ENCODE peak calls at places on chromosomes 3 and 15, in six cellular contexts. T is neuronal stem cell, O is mesendoderm, X is H9, L is mesenchymal stem cell, M is H1. I is an unnamed sample.

GRCh38 chr3:8278448-8278847 is 223.2 kb upstream of the LMCD1 start:
- DNase-seq in O (peak; percentile 65), L (no peak), T (no peak), X (peak; percentile 40), M (no peak), I (no peak)

GRCh38 chr3:134211797-134212196 is 38.9 kb downstream of the RYK start:
- DNase-seq in X (peak; percentile 54), M (no peak), T (no peak), O (peak; percentile 70), L (peak; percentile 65), I (peak; percentile 72)

GRCh38 chr3:71581451-71581980 is 2.0 kb downstream of the FOXP1 start:
- DNase-seq in O (peak; percentile 65), L (peak; percentile 42), M (no peak), X (peak; percentile 46), T (no peak), I (no peak)

GRCh38 chr3:186471781-186472180 is 72.4 kb downstream of the CRYGS start:
- DNase-seq in O (no peak), T (no peak), X (no peak), M (no peak), L (no peak), I (no peak)

GRCh38 chr3:30421261-30421660 is 185.1 kb upstream of the TGFBR2 start:
- DNase-seq in M (no peak), X (no peak), O (no peak), L (peak; percentile 65), T (no peak), I (peak; percentile 84)

GRCh38 chr3:194537732-194538247 is 51.0 kb upstream of the ATP13A3 start:
- DNase-seq in O (peak; percentile 29), X (no peak), T (no peak), L (peak; percentile 76), M (no peak), I (peak; percentile 87)

GRCh38 chr15:96122077-96123027 is 208.1 kb upstream of the NR2F2 start:
- DNase-seq in O (no peak), X (no peak), T (no peak), M (no peak), L (peak; percentile 7), I (peak; percentile 48)

GRCh38 chr15:96332854-96333193 is 2.3 kb downstream of the NR2F2 start:
- DNase-seq in L (no peak), T (no peak), O (no peak), X (no peak), M (no peak), I (no peak)

GRCh38 chr3:133892546-133893231 is 3.0 kb downstream of the RAB6B start:
- DNase-seq in L (no peak), M (no peak), O (no peak), X (no peak), T (no peak), I (no peak)

GRCh38 chr15:100043069-100043641 is 298.6 kb downstream of the ADAMTS17 start:
- DNase-seq in L (peak; percentile 73), O (no peak), T (no peak), M (no peak), X (no peak), I (peak; percentile 57)

GRCh38 chr15:62877276-62877857 is 165.2 kb upstream of the TPM1 start:
- DNase-seq in M (no peak), L (no peak), O (no peak), X (no peak), T (no peak), I (no peak)

GRCh38 chr3:71305246-71306206 is 278.0 kb downstream of the FOXP1 start:
- DNase-seq in M (peak; percentile 73), X (peak; percentile 88), T (peak; percentile 39), L (peak; percentile 45), O (peak; percentile 92), I (peak; percentile 57)

GRCh38 chr15:92806763-92807162 is 93.4 kb upstream of the CHD2 start:
- DNase-seq in X (no peak), M (no peak), O (no peak), L (no peak), T (no peak), I (no peak)

GRCh38 chr3:56693750-56694149 is 10.7 kb upstream of the TASOR start:
- DNase-seq in L (no peak), O (no peak), M (no peak), T (no peak), X (no peak), I (no peak)

GRCh38 chr3:52829906-52830463 is 487 bp downstream of the ITIH4 start:
- DNase-seq in M (no peak), T (no peak), X (no peak), O (no peak), L (no peak), I (no peak)

GRCh38 chr3:23435904-23436303 is 232.8 kb downstream of the UBE2E2 start:
- DNase-seq in T (no peak), X (no peak), M (no peak), O (no peak), L (no peak), I (no peak)

GRCh38 chr3:14234197-14235002 is 55.8 kb downstream of the LSM3 start:
- DNase-seq in O (no peak), X (no peak), L (no peak), M (no peak), T (no peak), I (peak; percentile 50)

GRCh38 chr15:70437882-70438331 is 325.5 kb downstream of the UACA start:
- DNase-seq in X (peak; percentile 53), M (no peak), L (no peak), O (peak; percentile 95), T (no peak), I (no peak)

GRCh38 chr15:73582961-73583360 is 50.2 kb downstream of the NPTN start:
- DNase-seq in M (no peak), O (no peak), L (no peak), T (no peak), X (no peak), I (no peak)
- H2BK15ac ChIP-seq in M (no peak overlapping the region), O (no peak overlapping the region), L (no peak overlapping the region), T (no peak overlapping the region), X (no peak overlapping the region), I (no peak overlapping the region)

GRCh38 chr15:40265875-40266274 is 17.0 kb downstream of the ANKRD63 start:
- DNase-seq in M (no peak), O (no peak), X (no peak), T (no peak), L (no peak), I (no peak)
- H2BK15ac ChIP-seq in M (no peak overlapping the region), O (no peak overlapping the region), X (no peak overlapping the region), T (peak overlapping the region; percentile 45), L (peak overlapping the region; percentile 31), I (peak overlapping the region; percentile 47)

GRCh38 chr3:66998899-66999235 is 760 bp downstream of the KBTBD8 start:
- DNase-seq in M (no peak), O (peak; percentile 31), L (no peak), X (no peak), T (no peak), I (no peak)
- H2BK15ac ChIP-seq in M (no peak overlapping the region), O (no peak overlapping the region), L (no peak overlapping the region), X (no peak overlapping the region), T (no peak overlapping the region), I (no peak overlapping the region)

DNA sequence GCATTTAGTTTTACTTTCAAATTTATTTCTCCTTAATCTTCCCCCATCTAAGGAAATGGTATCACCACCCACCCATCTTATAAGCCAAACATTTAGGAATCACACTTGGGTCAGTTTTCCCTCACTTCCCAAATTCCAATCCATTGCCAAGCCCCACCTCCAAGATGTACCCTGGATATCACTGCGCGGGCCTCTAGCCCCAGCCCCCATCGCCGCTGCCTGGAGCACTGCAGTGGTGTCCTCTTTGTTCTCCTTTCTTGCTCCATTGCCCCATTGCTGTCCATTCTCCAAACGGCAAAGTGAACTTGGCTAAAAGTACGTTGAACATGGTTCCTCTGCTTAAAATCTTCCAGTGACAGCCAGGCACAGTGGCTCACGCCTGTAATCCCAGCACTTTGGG is 267.8 kb downstream of the SHOX2 start:
- DNase-seq in T (no peak), X (no peak), M (no peak), L (no peak), O (no peak), I (no peak)
- H2BK15ac ChIP-seq in T (no peak overlapping the region), X (no peak overlapping the region), M (no peak overlapping the region), L (no peak overlapping the region), O (no peak overlapping the region), I (no peak overlapping the region)

GRCh38 chr3:55090746-55091145 is 162.9 kb upstream of the LRTM1 start:
- DNase-seq in L (no peak), O (no peak), X (no peak), M (no peak), T (no peak), I (no peak)

GRCh38 chr3:55089211-55089610 is 161.4 kb upstream of the LRTM1 start:
- DNase-seq in M (no peak), L (peak; percentile 53), T (no peak), X (no peak), O (no peak), I (peak; percentile 54)

GRCh38 chr3:55090310-55090709 is 162.5 kb upstream of the LRTM1 start:
- DNase-seq in O (no peak), M (no peak), T (no peak), L (no peak), X (no peak), I (no peak)

GRCh38 chr3:55085231-55085630 is 157.4 kb upstream of the LRTM1 start:
- DNase-seq in M (no peak), L (no peak), O (no peak), T (no peak), X (no peak), I (no peak)
- H2BK15ac ChIP-seq in M (no peak overlapping the region), L (no peak overlapping the region), O (no peak overlapping the region), T (no peak overlapping the region), X (no peak overlapping the region), I (no peak overlapping the region)

I was measured in IMR-90.